ENCODE peak calls at places on chromosomes 7 and 10, in eight cellular contexts. O is left ventricle myocardium inferior, R is ovary, C is stomach, Q is PC-9, Z is mammary epithelial cell, W is gastrocnemius medialis, K is GM23248. B is an unnamed sample. For H3K9me3, the result is how much of the 10 kb centered on the place peaks cover.

GRCh38 chr7:137671920-137672319 is 174.9 kb downstream of the DGKI start:
- DNase-seq in K (no peak), Z (no peak), R (no peak), C (no peak), O (no peak), W (no peak), Q (no peak), B (no peak)

GRCh38 chr7:74655785-74656420 is 1.6 kb upstream of the GTF2I start:
- DNase-seq in Z (no peak), K (no peak), W (no peak), C (no peak), R (no peak), O (no peak), Q (no peak), B (no peak)

GRCh38 chr7:155373359-155374273 is 75.9 kb downstream of the INSIG1 start:
- DNase-seq in C (no peak), Z (no peak), O (no peak), K (peak), Q (no peak), W (no peak), R (no peak), B (no peak)

GRCh38 chr7:56091591-56091990 is 1.2 kb downstream of the PHKG1 start:
- DNase-seq in Q (no peak), O (peak), Z (no peak), K (peak), R (no peak), W (peak), C (no peak), B (no peak)

GRCh38 chr7:5777932-5778331 is 3.5 kb downstream of the RNF216 start:
- DNase-seq in R (no peak), K (no peak), W (no peak), Q (no peak), C (no peak), Z (no peak), O (no peak), B (no peak)

GRCh38 chr7:158517571-158517970 is 70.1 kb downstream of the PTPRN2 start:
- DNase-seq in Q (no peak), O (no peak), W (no peak), Z (no peak), C (no peak), R (no peak), K (no peak), B (no peak)

GRCh38 chr10:74071151-74071550 is 73.2 kb downstream of the VCL start:
- DNase-seq in O (no peak), Z (no peak), Q (no peak), C (no peak), W (no peak), R (no peak), K (peak), B (no peak)

GRCh38 chr10:44731271-44731670 is 179.9 kb upstream of the TMEM72 start:
- DNase-seq in C (no peak), O (no peak), Q (no peak), K (no peak), W (no peak), R (no peak), Z (no peak), B (no peak)

GRCh38 chr7:151694828-151695580 is 175.3 kb upstream of the RHEB start:
- DNase-seq in C (no peak), Z (no peak), R (no peak), W (peak), K (peak), O (peak), Q (peak), B (peak)

GRCh38 chr7:1848013-1848640 is 178.1 kb downstream of the ELFN1 start:
- DNase-seq in C (no peak), W (no peak), Q (no peak), K (no peak), R (no peak), Z (no peak), O (peak), B (no peak)

GRCh38 chr10:12540341-12540781 is 191.0 kb downstream of the CAMK1D start:
- DNase-seq in K (peak), R (no peak), O (no peak), Z (no peak), W (no peak), C (no peak), Q (no peak), B (no peak)

GRCh38 chr7:31775511-31775910 is 88.5 kb downstream of the PPP1R17 start:
- DNase-seq in K (no peak), R (no peak), C (peak), Z (no peak), W (no peak), Q (peak), O (no peak), B (no peak)

GRCh38 chr7:70082026-70082655 is 483.9 kb downstream of the AUTS2 start:
- DNase-seq in Q (no peak), W (no peak), O (no peak), Z (no peak), C (no peak), K (no peak), R (no peak), B (no peak)

GRCh38 chr7:87853237-87853864 is 22.8 kb downstream of the SLC25A40 start:
- DNase-seq in K (peak), O (no peak), R (no peak), Z (peak), C (no peak), Q (no peak), W (no peak), B (no peak)

GRCh38 chr7:55545496-55545895 is 26.8 kb downstream of the VOPP1 start:
- DNase-seq in R (no peak), W (peak), K (peak), Z (peak), Q (peak), C (no peak), O (no peak), B (no peak)

GRCh38 chr10:30437039-30437781 is 3.2 kb downstream of the MAP3K8 start:
- DNase-seq in Q (peak), R (no peak), C (no peak), W (no peak), K (peak), Z (no peak), O (no peak), B (no peak)

DNA sequence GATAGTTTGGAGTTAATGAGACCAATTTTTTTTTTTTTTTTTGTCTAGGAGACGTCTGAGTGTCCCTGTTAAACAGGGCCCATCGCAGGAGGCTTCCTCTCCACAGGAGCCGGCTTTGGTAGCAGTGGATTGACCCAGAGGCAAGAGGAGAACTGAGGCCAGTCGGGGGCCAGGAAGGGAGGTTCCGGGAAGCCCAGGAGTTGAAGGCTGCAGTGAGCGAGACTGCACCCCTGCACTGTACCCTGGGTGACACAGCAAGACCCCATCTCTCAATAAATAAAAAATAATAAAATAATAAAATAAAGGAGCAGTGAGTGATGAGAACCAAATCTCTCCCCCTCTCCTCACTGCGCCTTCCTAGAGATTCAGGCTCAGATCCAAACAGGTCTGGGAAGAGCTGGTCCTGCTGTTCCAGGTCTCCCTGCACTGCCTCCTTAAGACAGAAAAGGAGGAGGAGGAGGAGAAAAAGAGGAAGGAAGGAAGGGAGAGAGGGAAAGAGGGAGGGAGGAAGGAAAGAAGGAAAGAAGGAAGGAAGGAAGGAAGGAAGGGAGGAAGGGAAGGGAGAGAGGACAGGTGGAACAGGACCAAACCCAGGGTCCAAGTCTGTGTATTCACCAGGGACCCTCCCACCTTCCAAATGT is 3.5 kb downstream of the MNX1 start:
- DNase-seq in Z (no peak), C (no peak), K (no peak), O (no peak), R (no peak), W (no peak), Q (no peak), B (no peak)
- H3K9me3 ChIP-seq in Z (under half), C (under half), K (under half), O (under half), R (under half), W (under half), Q (under half), B (under half)

GRCh38 chr10:46022978-46023702 is 7.3 kb downstream of the NCOA4 start:
- DNase-seq in K (peak), O (peak), R (peak), Q (peak), W (peak), Z (peak), C (peak), B (peak)
- H3K27ac ChIP-seq in K (peak), O (peak), R (peak), Q (peak), W (peak), Z (peak), C (peak), B (peak)

GRCh38 chr7:40656349-40656748 is 521.5 kb downstream of the SUGCT start:
- DNase-seq in Q (no peak), R (no peak), O (no peak), K (no peak), C (no peak), W (no peak), Z (no peak), B (no peak)

GRCh38 chr7:40654171-40654570 is 519.4 kb downstream of the SUGCT start:
- DNase-seq in C (no peak), O (no peak), K (no peak), Z (no peak), Q (no peak), W (no peak), R (no peak), B (no peak)

GRCh38 chr7:40658731-40659130 is 523.9 kb downstream of the SUGCT start:
- DNase-seq in K (peak), Q (no peak), Z (peak), C (no peak), W (no peak), R (no peak), O (no peak), B (no peak)

GRCh38 chr7:40655426-40655825 is 520.6 kb downstream of the SUGCT start:
- DNase-seq in R (no peak), Q (no peak), O (no peak), Z (no peak), W (no peak), C (no peak), K (no peak), B (no peak)

DNA sequence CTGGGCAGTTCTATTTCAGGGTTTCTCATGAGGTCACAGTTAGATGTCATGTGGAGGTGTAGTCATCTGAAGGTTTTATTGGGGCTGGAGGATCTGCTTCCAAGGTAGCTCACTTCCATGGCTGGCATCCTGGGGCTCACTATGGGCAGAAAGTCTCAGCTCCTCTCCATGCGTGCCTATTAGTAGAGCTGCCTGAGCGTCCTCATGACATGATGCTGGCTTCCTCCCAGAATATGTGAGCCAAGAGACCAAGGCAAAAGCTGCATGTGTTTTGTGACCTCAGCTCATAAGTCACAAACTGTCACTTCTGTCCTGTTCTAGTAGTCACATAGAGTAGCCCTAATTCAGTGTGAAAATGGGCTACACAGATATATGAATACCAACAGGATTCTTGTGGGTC is 524.4 kb downstream of the SUGCT start:
- DNase-seq in R (no peak), K (peak), Q (no peak), O (peak), W (no peak), C (no peak), Z (no peak), B (no peak)
- H3K9me3 ChIP-seq in R (under half), K (under half), Q (under half), O (under half), W (under half), C (under half), Z (under half), B (under half)

GRCh38 chr10:92846819-92847184 is 1.5 kb upstream of the EXOC6 start:
- DNase-seq in K (no peak), Z (no peak), O (no peak), C (no peak), W (no peak), Q (no peak), R (no peak), B (no peak)
- H3K27ac ChIP-seq in K (no peak), Z (no peak), O (no peak), C (no peak), W (peak), Q (peak), R (no peak), B (no peak)

DNA sequence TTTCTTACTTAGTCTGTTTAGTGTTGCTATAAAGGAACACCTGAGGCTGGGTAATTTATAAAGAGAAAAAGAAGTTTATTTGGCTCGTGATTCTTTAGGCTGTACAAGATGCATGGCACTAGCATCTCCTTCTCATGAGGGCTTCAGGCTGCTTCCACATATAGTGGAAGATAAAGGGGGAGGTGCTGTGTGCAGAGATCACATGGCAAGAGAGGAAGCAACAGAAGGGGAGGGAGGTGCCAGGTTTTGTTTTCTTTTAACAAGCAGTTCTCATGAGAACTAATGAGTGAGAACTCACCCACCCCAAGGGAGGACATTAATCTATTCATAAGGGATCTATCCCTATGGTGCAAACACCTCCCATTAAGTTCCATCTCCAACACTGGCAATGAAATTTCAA is 17.3 kb downstream of the CYP2E1 start:
- DNase-seq in K (no peak), C (no peak), W (no peak), Z (no peak), O (no peak), R (no peak), Q (no peak), B (no peak)
- H3K9me3 ChIP-seq in K (under half), C (under half), W (under half), Z (under half), O (under half), R (under half), Q (under half), B (under half)

DNA sequence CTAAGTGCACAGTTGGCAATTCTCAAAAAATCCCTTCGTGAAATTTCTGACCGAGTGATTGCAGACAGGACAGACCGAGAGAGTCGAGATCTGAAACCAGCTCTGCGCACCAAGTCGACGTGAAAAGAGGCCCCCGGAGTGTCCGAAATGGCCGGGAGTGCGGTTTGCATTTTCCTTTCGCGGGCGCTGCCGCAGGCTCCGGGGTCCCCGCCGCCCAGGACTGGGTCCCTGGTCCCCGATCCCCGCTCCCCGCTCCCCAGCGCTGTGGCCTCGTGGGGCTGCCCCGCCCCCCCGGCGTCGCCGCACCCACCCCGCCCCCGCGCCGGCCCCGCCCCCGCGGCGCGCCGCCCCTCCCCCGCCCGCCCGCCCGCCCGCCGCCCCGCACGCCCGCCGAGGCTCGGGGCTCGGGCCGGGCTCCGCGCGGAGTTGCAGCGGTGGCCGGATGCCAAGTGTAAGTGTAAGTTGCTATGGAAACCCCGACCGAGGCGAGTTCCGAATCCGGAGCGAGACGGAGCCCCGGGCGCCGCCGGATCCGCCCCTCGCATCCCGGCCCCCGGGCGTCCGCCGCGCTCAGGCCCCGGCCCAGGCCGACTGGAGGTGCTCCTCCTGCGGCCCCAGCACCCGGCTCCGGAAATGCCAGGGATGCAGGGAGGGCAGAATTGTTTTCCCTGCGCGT is 4.5 kb downstream of the BMI1 start:
- DNase-seq in R (peak), Z (peak), O (peak), W (no peak), K (peak), Q (peak), C (peak), B (peak)
- H3K27ac ChIP-seq in R (peak), Z (peak), O (peak), W (peak), K (peak), Q (peak), C (peak), B (peak)

GRCh38 chr7:157470017-157470322 is 133.2 kb downstream of the DNAJB6 start:
- DNase-seq in Q (no peak), O (no peak), C (peak), K (no peak), W (no peak), Z (no peak), R (no peak), B (peak)

GRCh38 chr7:157469181-157470016 is 132.6 kb downstream of the DNAJB6 start:
- DNase-seq in C (peak), O (no peak), K (no peak), R (no peak), Z (no peak), W (no peak), Q (no peak), B (peak)

GRCh38 chr7:157467496-157468212 is 130.8 kb downstream of the DNAJB6 start:
- DNase-seq in O (no peak), Z (no peak), C (peak), R (no peak), K (no peak), W (no peak), Q (no peak), B (peak)

GRCh38 chr7:157466473-157467261 is 129.9 kb downstream of the DNAJB6 start:
- DNase-seq in Z (no peak), W (no peak), C (peak), O (no peak), K (no peak), Q (no peak), R (no peak), B (no peak)

GRCh38 chr7:157468221-157469111 is 131.7 kb downstream of the DNAJB6 start:
- DNase-seq in R (no peak), W (no peak), O (no peak), Z (no peak), K (no peak), Q (no peak), C (peak), B (no peak)
- H3K9me3 ChIP-seq in R (under half), W (under half), O (under half), Z (under half), K (under half), Q (under half), C (under half), B (under half)